ENCODE peak calls at places on chromosomes 16 and 17, in four cellular contexts. P is AG04450; F is stimulated activated CD8-positive, alpha-beta memory T cell treated with anti-CD3 and anti-CD28 coated beads, Interleukin-12 subunit alpha, Interleukin-12 subunit beta, amount 100 ng/mL, for 4 hours; E is fibroblast of villous mesenchyme. O is an unnamed sample.

GRCh38 chr17:78168906-78169793 is 769 bp downstream of the SYNGR2 start:
- DNase-seq in P (no peak), E (peak; percentile 38), F (peak; percentile 45), O (no peak)

GRCh38 chr16:27844826-27845225 is 218.7 kb downstream of the GSG1L start:
- DNase-seq in E (no peak), P (no peak), F (no peak), O (no peak)

GRCh38 chr17:51507444-51507843 is 247.1 kb downstream of the UTP18 start:
- DNase-seq in F (no peak), E (no peak), P (no peak), O (no peak)

GRCh38 chr17:33674685-33675084 is 381.6 kb upstream of the ASIC2 start:
- DNase-seq in E (peak; percentile 51), P (peak; percentile 2), F (no peak), O (peak; percentile 14)

GRCh38 chr16:84740596-84741071 is 40.8 kb downstream of the USP10 start:
- DNase-seq in E (no peak), F (no peak), P (no peak), O (no peak)

GRCh38 chr17:13346592-13346991 is 255.1 kb downstream of the HS3ST3A1 start:
- DNase-seq in E (no peak), F (no peak), P (no peak), O (no peak)

GRCh38 chr16:46658925-46659324 is 30.1 kb downstream of the VPS35 start:
- DNase-seq in F (no peak), E (no peak), P (no peak), O (no peak)

GRCh38 chr16:28192811-28193529 is 18.8 kb downstream of the XPO6 start:
- DNase-seq in F (peak; percentile 62), P (no peak), E (no peak), O (no peak)

GRCh38 chr16:679808-680624 is at the start of gene STUB1:
- DNase-seq in E (peak; percentile 93), F (peak; percentile 84), P (peak; percentile 54), O (no peak)

GRCh38 chr16:85227924-85228462 is 115.7 kb upstream of the CIBAR2 start:
- DNase-seq in P (no peak), F (no peak), E (peak; percentile 69), O (no peak)

GRCh38 chr17:50768348-50768761 is 1.0 kb upstream of the ANKRD40CL start:
- DNase-seq in F (no peak), P (no peak), E (no peak), O (no peak)

GRCh38 chr16:10862432-10862831 is 14.6 kb upstream of the CIITA start:
- DNase-seq in F (no peak), E (peak; percentile 23), P (no peak), O (no peak)

GRCh38 chr16:49431040-49431439 is 57.4 kb downstream of the C16orf78 start:
- DNase-seq in P (no peak), E (no peak), F (no peak), O (no peak)

GRCh38 chr16:6947291-6947690 is 385.4 kb upstream of the RBFOX1 start:
- DNase-seq in P (no peak), F (no peak), E (no peak), O (peak; percentile 56)

GRCh38 chr17:77864234-77865108 is 94.0 kb upstream of the TNRC6C start:
- DNase-seq in P (no peak), F (no peak), E (no peak), O (no peak)

GRCh38 chr16:50151322-50151721 is 1.8 kb upstream of the TENT4B start:
- DNase-seq in P (no peak), F (no peak), E (no peak), O (no peak)

GRCh38 chr16:2159052-2159838 is 3.7 kb downstream of the TRAF7 start:
- DNase-seq in E (peak; percentile 90), P (no peak), F (no peak), O (no peak)

GRCh38 chr17:8267480-8268147 is 18.5 kb downstream of the PFAS start:
- DNase-seq in E (no peak), F (no peak), P (no peak), O (no peak)

GRCh38 chr16:25064967-25065366 is 46.6 kb upstream of the LCMT1 start:
- DNase-seq in P (no peak), F (no peak), E (no peak), O (no peak)

GRCh38 chr17:79929257-79930076 is 90.2 kb upstream of the CBX4 start:
- DNase-seq in P (no peak), E (no peak), F (no peak), O (no peak)

GRCh38 chr17:36608794-36609497 is 7.6 kb downstream of the MRM1 start:
- DNase-seq in E (peak; percentile 67), P (peak; percentile 29), F (no peak), O (peak; percentile 60)

GRCh38 chr16:81616321-81617020 is 162.6 kb upstream of the PLCG2 start:
- DNase-seq in E (peak; percentile 70), P (no peak), F (peak; percentile 52), O (no peak)

GRCh38 chr17:82489117-82489516 is 30.4 kb upstream of the FOXK2 start:
- DNase-seq in F (no peak), P (no peak), E (no peak), O (no peak)

GRCh38 chr16:80614908-80615696 is 74.3 kb downstream of the DYNLRB2 start:
- DNase-seq in P (peak; percentile 71), E (peak; percentile 71), F (no peak), O (no peak)

GRCh38 chr17:32558997-32559650 is 72.3 kb downstream of the CDK5R1 start:
- DNase-seq in P (no peak), E (no peak), F (no peak), O (no peak)

GRCh38 chr17:73552300-73553088 is 91.8 kb downstream of the SDK2 start:
- DNase-seq in P (no peak), F (no peak), E (no peak), O (no peak)

GRCh38 chr17:63525190-63525946 is 2.2 kb downstream of the KCNH6 start:
- DNase-seq in E (no peak), F (no peak), P (no peak), O (no peak)

GRCh38 chr16:2719328-2720062 is 529 bp downstream of the PRSS27 start:
- DNase-seq in E (no peak), F (no peak), P (no peak), O (no peak)

GRCh38 chr17:77819497-77819896 is 139.0 kb upstream of the TNRC6C start:
- DNase-seq in E (no peak), P (no peak), F (no peak), O (no peak)

GRCh38 chr17:4154201-4154600 is 11.2 kb downstream of the CYB5D2 start:
- DNase-seq in F (no peak), E (no peak), P (no peak), O (no peak)

O was measured in cerebellar nuclear complex.